ENCODE peak calls at places on chromosomes 5 and 9, in nine cellular contexts. P is A549, K is heart right ventricle, T is IMR-90, G is SJSA1, X is right atrium auricular region, J is adrenal gland, V is fibroblast of lung, Q is WERI-Rb-1. M is an unnamed sample.

GRCh38 chr5:140041492-140042421 is 1.3 kb downstream of the NRG2 start:
- DNase-seq in K (peak; percentile 57), G (no peak), Q (peak; percentile 46), V (peak; percentile 50), T (peak; percentile 12), P (peak; percentile 47), J (peak; percentile 93), X (peak; percentile 63), M (peak; percentile 87)

GRCh38 chr9:123551636-123552203 is 195.7 kb downstream of the CRB2 start:
- DNase-seq in X (no peak), K (no peak), G (no peak), V (no peak), P (no peak), J (no peak), Q (no peak), T (no peak), M (no peak)

GRCh38 chr5:27748847-27749246 is 710.5 kb upstream of the CDH9 start:
- DNase-seq in T (no peak), V (no peak), G (no peak), J (no peak), P (no peak), K (no peak), Q (no peak), X (no peak), M (no peak)

GRCh38 chr5:38540348-38540747 is 16.1 kb downstream of the LIFR start:
- DNase-seq in T (no peak), K (peak; percentile 39), P (no peak), X (no peak), J (peak; percentile 25), V (no peak), G (no peak), Q (peak; percentile 47), M (peak; percentile 55)

GRCh38 chr9:68643901-68644809 is 60.9 kb upstream of the PIP5K1B start:
- DNase-seq in Q (no peak), G (no peak), X (no peak), J (no peak), K (no peak), P (no peak), V (no peak), T (no peak), M (no peak)

GRCh38 chr9:30197954-30198353 is 2186.5 kb upstream of the ACO1 start:
- DNase-seq in J (no peak), K (no peak), P (no peak), T (no peak), Q (no peak), V (no peak), G (no peak), X (no peak), M (no peak)

GRCh38 chr5:93117753-93118531 is 463.1 kb downstream of the NR2F1-AS1 start:
- DNase-seq in X (no peak), V (no peak), G (no peak), Q (no peak), K (no peak), T (peak; percentile 77), J (no peak), P (no peak), M (no peak)

GRCh38 chr5:155943516-155944407 is 383.2 kb upstream of the SGCD start:
- DNase-seq in J (peak; percentile 70), X (no peak), P (peak; percentile 27), K (peak; percentile 27), G (no peak), V (peak; percentile 60), Q (peak; percentile 73), T (peak; percentile 70), M (peak; percentile 57)

GRCh38 chr9:133113928-133114351 is 7.1 kb downstream of the RALGDS start:
- DNase-seq in P (no peak), T (peak; percentile 5), V (no peak), G (no peak), X (no peak), Q (peak; percentile 90), K (peak; percentile 53), J (peak; percentile 72), M (peak; percentile 80)

GRCh38 chr9:133114451-133114885 is 6.6 kb downstream of the RALGDS start:
- DNase-seq in X (no peak), G (no peak), P (no peak), T (peak; percentile 21), Q (peak; percentile 78), V (peak; percentile 47), J (peak; percentile 75), K (peak; percentile 74), M (peak; percentile 71)

GRCh38 chr9:133111461-133112360 is 9.3 kb downstream of the RALGDS start:
- DNase-seq in Q (no peak), K (peak; percentile 16), J (no peak), T (no peak), X (no peak), G (no peak), P (no peak), V (no peak), M (peak; percentile 59)

GRCh38 chr9:133113163-133113927 is 7.7 kb downstream of the RALGDS start:
- DNase-seq in T (peak; percentile 51), G (no peak), K (peak; percentile 66), X (no peak), P (no peak), Q (peak; percentile 9), V (no peak), J (peak; percentile 73), M (peak; percentile 85)

DNA sequence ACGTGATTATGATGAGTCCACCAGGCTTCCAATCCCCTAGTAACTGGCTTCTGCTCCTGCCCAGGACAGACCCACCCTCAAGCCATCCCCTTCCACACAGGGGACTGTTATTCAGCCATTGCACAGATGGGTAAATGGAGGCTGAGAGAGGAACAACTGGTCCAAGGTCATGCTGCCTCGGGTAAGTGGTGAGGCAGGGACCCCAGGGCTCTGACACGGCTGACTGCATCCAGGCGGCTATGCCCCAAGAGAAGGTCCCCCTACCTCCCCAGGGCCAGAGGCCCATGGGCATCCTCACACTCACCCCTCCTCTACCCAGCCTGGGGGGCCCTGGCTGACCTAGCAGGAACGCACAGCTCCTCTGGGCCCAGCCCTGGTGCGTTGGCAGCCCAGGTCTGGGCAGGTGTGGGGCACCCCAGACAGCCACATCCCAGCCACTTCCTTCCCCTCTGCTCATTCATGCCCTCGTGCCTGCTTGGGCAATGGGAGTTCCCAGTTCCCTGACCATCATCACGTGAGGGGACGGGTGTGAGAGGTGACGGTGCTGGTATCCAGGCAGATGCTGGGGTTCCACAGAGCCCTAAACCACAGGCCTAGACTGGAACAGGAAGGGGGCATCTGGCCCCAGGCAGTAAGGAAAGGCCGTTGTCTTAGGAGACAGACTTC is 8.5 kb downstream of the RALGDS start:
- DNase-seq in T (no peak), X (no peak), P (no peak), V (no peak), K (peak; percentile 34), J (peak; percentile 74), Q (peak; percentile 17), G (no peak), M (peak; percentile 93)
- H3K27ac ChIP-seq in T (no peak overlapping the region), X (peak overlapping the region; percentile 77), P (no peak overlapping the region), V (no peak overlapping the region), K (peak overlapping the region; percentile 93), J (peak overlapping the region; percentile 93), Q (peak overlapping the region; percentile 82), G (no peak overlapping the region), M (no peak overlapping the region)

GRCh38 chr9:90140131-90140818 is 502.3 kb downstream of the DIRAS2 start:
- DNase-seq in Q (no peak), J (no peak), V (no peak), P (no peak), G (no peak), K (no peak), T (no peak), X (no peak), M (no peak)
- H3K27ac ChIP-seq in Q (no peak overlapping the region), J (no peak overlapping the region), V (no peak overlapping the region), P (no peak overlapping the region), G (no peak overlapping the region), K (no peak overlapping the region), T (no peak overlapping the region), X (no peak overlapping the region), M (no peak overlapping the region)

DNA sequence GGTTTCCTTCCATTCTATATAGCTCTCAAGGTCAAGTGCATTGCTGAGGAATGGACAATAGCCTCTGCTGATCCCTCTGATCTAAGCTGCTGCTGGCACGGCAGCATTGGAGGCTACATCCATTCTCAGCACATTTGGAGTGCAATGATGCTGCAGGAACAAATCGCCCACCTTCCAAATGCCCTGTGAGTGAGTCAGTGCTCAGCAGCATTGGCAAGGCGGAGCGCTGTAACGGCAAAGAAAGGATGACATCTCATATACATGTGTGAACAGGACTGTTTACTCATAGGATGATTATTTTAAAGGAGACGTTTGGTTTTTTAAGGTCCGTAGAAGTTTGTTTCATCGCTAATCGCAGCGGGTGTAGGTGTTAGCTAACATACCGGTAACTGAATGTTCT is 408.7 kb downstream of the ARHGEF28 start:
- DNase-seq in P (no peak), Q (no peak), X (no peak), J (no peak), T (peak; percentile 88), G (peak; percentile 75), V (peak; percentile 32), K (no peak), M (no peak)
- H3K27ac ChIP-seq in P (no peak overlapping the region), Q (no peak overlapping the region), X (no peak overlapping the region), J (no peak overlapping the region), T (no peak overlapping the region), G (peak overlapping the region; percentile 39), V (no peak overlapping the region), K (no peak overlapping the region), M (no peak overlapping the region)

GRCh38 chr5:145509336-145510150 is 325.6 kb downstream of the PRELID2 start:
- DNase-seq in T (peak; percentile 63), P (no peak), J (no peak), K (no peak), G (no peak), X (no peak), Q (no peak), V (peak; percentile 36), M (peak; percentile 53)

GRCh38 chr5:145511351-145511750 is 323.8 kb downstream of the PRELID2 start:
- DNase-seq in V (no peak), T (peak; percentile 20), J (no peak), K (no peak), X (no peak), P (no peak), G (no peak), Q (no peak), M (no peak)

GRCh38 chr5:145506451-145506850 is 328.7 kb downstream of the PRELID2 start:
- DNase-seq in V (no peak), G (no peak), K (no peak), X (no peak), J (no peak), P (no peak), Q (peak; percentile 35), T (no peak), M (no peak)

GRCh38 chr5:145510324-145510723 is 324.8 kb downstream of the PRELID2 start:
- DNase-seq in T (peak; percentile 71), G (no peak), K (no peak), P (no peak), V (peak; percentile 84), X (no peak), Q (no peak), J (no peak), M (no peak)

DNA sequence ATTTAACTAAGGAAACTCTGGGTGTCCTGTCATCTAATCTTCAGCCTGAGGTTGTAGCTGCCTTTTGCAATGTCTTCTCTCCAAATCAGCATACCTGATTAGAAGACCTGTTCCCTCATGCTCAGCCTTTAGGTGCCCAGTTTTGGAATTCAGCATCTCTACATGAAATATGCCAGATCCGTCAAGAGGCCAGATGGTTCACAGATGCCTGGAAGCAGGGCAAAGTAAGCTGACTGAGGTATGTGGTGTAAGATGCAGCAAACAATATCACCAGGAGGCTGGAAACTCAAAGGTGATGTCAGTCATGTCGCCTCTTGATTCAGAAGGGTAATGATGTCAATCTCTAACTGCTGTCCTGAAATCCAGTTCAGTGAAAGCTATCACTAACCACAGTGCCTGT is 324.4 kb downstream of the PRELID2 start:
- DNase-seq in P (no peak), T (no peak), J (no peak), V (no peak), X (no peak), K (no peak), G (no peak), Q (no peak), M (no peak)
- H3K27ac ChIP-seq in P (no peak overlapping the region), T (no peak overlapping the region), J (no peak overlapping the region), V (no peak overlapping the region), X (no peak overlapping the region), K (no peak overlapping the region), G (no peak overlapping the region), Q (no peak overlapping the region), M (no peak overlapping the region)

M was measured in aorta.